ENCODE peak calls at places on chromosomes 16 and 17, in four cellular contexts. Q is heart left ventricle, N is transverse colon, A is uterus. C is an unnamed sample.

GRCh38 chr16:9680021-9680655 is 502.1 kb downstream of the GRIN2A start:
- DNase-seq in Q (no peak), N (no peak), A (no peak), C (no peak)

GRCh38 chr16:21301168-21301894 is 23.2 kb upstream of the CRYM start:
- DNase-seq in Q (peak), N (peak), A (peak), C (peak)

GRCh38 chr17:5592382-5592781 is 8.1 kb upstream of the NLRP1 start:
- DNase-seq in Q (no peak), N (no peak), A (no peak), C (peak)

GRCh38 chr17:44210342-44211192 is 8.9 kb downstream of the UBTF start:
- DNase-seq in Q (peak), N (peak), A (peak), C (peak)

GRCh38 chr17:28379814-28380571 is 8.5 kb downstream of the SARM1 start:
- DNase-seq in Q (no peak), N (no peak), A (no peak), C (no peak)

GRCh38 chr17:4142107-4142900 is 526 bp downstream of the ZZEF1 start:
- DNase-seq in Q (peak), N (peak), A (peak), C (peak)

GRCh38 chr16:48623304-48624016 is 13.5 kb upstream of the N4BP1 start:
- DNase-seq in Q (peak), N (peak), A (peak), C (peak)

GRCh38 chr17:80005360-80006338 is 30.0 kb downstream of the TBC1D16 start:
- DNase-seq in Q (peak), N (peak), A (no peak), C (peak)

GRCh38 chr16:50696575-50697420 is 3.4 kb downstream of the NOD2 start:
- DNase-seq in Q (peak), N (peak), A (peak), C (peak)

GRCh38 chr16:14370736-14371234 is 259.3 kb downstream of the PARN start:
- DNase-seq in Q (no peak), N (no peak), A (no peak), C (no peak)

GRCh38 chr16:14368399-14368798 is 261.7 kb downstream of the PARN start:
- DNase-seq in Q (no peak), N (no peak), A (no peak), C (no peak)

GRCh38 chr16:14371778-14372431 is 258.2 kb downstream of the PARN start:
- DNase-seq in Q (no peak), N (no peak), A (no peak), C (no peak)

GRCh38 chr16:14372471-14372870 is 257.6 kb downstream of the PARN start:
- DNase-seq in Q (no peak), N (no peak), A (no peak), C (peak)

GRCh38 chr16:14369734-14370598 is 260.1 kb downstream of the PARN start:
- DNase-seq in Q (peak), N (no peak), A (peak), C (no peak)
- H3K27ac ChIP-seq in Q (no peak), N (no peak), A (peak), C (no peak)

GRCh38 chr17:77282524-77283515 is 142.1 kb downstream of the SEC14L1 start:
- DNase-seq in Q (no peak), N (peak), A (no peak), C (no peak)
- H3K27ac ChIP-seq in Q (no peak), N (peak), A (no peak), C (no peak)

GRCh38 chr17:82246040-82246364 is 17.2 kb downstream of the SLC16A3 start:
- DNase-seq in Q (no peak), N (no peak), A (no peak), C (no peak)
- H3K27ac ChIP-seq in Q (no peak), N (peak), A (peak), C (no peak)

GRCh38 chr16:525123-525519 is 2.4 kb upstream of the CAPN15 start:
- DNase-seq in Q (no peak), N (no peak), A (no peak), C (no peak)
- H3K27ac ChIP-seq in Q (no peak), N (no peak), A (no peak), C (peak)

GRCh38 chr17:68378202-68379149 is 78.8 kb downstream of the WIPI1 start:
- DNase-seq in Q (peak), N (peak), A (peak), C (no peak)
- H3K27ac ChIP-seq in Q (peak), N (peak), A (peak), C (no peak)

GRCh38 chr16:19697756-19698318 is 20.2 kb downstream of the KNOP1 start:
- DNase-seq in Q (no peak), N (peak), A (no peak), C (no peak)
- H3K27ac ChIP-seq in Q (no peak), N (peak), A (peak), C (no peak)

GRCh38 chr17:75814900-75815373 is 29.3 kb downstream of the UNC13D start:
- DNase-seq in Q (no peak), N (no peak), A (no peak), C (peak)

GRCh38 chr17:75815399-75815798 is 28.8 kb downstream of the UNC13D start:
- DNase-seq in Q (no peak), N (no peak), A (no peak), C (no peak)

GRCh38 chr17:75812096-75813001 is 27.7 kb downstream of the UNK start:
- DNase-seq in Q (peak), N (no peak), A (no peak), C (no peak)

GRCh38 chr17:75814021-75814395 is 29.4 kb downstream of the UNK start:
- DNase-seq in Q (no peak), N (no peak), A (no peak), C (no peak)

DNA sequence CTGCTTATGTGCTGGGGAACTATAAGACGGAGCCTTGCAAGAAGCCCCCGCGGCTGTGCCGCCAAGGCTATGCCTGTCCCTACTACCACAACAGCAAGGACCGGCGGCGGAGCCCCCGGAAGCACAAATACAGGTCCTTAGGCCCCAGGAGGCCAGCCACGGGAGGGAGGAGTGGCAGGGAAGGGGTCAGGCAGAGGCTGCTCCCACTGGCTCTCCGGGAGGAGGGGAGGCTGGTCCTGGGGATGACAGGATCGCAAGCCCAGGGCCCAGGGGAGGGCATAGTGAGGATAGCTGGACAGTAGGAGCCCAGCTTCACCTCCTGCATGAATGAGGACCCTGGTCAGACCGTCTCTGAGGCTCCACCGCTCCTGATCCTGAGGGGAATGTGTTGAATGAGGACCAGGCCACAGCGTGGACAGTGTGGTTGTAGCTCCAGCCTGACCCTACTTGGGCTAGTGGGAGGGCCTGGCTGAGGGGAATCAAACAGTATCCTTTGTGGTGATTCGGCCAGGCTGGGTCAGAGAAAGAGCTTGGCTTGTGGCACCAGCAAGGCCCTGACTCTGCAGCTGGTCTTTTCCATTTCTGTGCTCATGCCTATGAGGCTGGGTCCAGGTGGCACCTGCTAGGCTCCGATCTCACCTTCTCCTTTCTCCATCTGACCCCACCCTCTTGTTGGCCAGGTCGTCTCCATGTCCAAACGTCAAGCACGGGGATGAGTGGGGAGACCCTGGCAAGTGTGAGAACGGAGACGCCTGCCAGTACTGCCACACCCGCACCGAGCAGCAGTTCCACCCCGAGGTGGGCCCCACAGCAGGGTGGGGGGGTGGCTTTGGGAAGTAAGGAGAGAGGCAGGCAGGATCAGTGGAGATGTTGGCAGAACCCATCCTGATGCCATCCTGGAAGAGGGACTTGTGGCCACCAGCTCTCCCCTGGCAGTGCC is 28.7 kb downstream of the UNK start:
- DNase-seq in Q (no peak), N (no peak), A (no peak), C (no peak)
- H3K27ac ChIP-seq in Q (no peak), N (no peak), A (no peak), C (no peak)

GRCh38 chr16:11328172-11329079 is 16.8 kb upstream of the RMI2 start:
- DNase-seq in Q (peak), N (peak), A (peak), C (peak)
- H3K27ac ChIP-seq in Q (no peak), N (peak), A (peak), C (peak)

C was measured in SJSA1.